ENCODE peak calls at places on chromosomes 7 and 10, in four cellular contexts. One of them, this sample, is unnamed.

GRCh38 chr10:67921065-67921464 is 36.6 kb downstream of the SIRT1 start:
- DNase-seq in hippocampal formation: no peak
- DNase-seq in A549: no peak
- DNase-seq in progenitor cell of endocrine pancreas: no peak
- DNase-seq in this sample: no peak

GRCh38 chr10:14396441-14397048 is 65.8 kb upstream of the FRMD4A start:
- DNase-seq in hippocampal formation: no peak
- DNase-seq in A549: no peak
- DNase-seq in progenitor cell of endocrine pancreas: no peak
- DNase-seq in this sample: no peak

GRCh38 chr10:119413738-119414611 is 128.5 kb downstream of the RGS10 start:
- DNase-seq in hippocampal formation: no peak
- DNase-seq in A549: no peak
- DNase-seq in progenitor cell of endocrine pancreas: peak; percentile 22
- DNase-seq in this sample: no peak

GRCh38 chr10:11806706-11807105 is 16.4 kb upstream of the PROSER2 start:
- DNase-seq in hippocampal formation: no peak
- DNase-seq in A549: no peak
- DNase-seq in progenitor cell of endocrine pancreas: no peak
- DNase-seq in this sample: no peak

GRCh38 chr10:73884017-73884416 is 9.7 kb upstream of the CAMK2G start:
- DNase-seq in hippocampal formation: no peak
- DNase-seq in A549: no peak
- DNase-seq in progenitor cell of endocrine pancreas: no peak
- DNase-seq in this sample: no peak

GRCh38 chr7:111486472-111487142 is 75.7 kb downstream of the IMMP2L start:
- DNase-seq in hippocampal formation: peak; percentile 72
- DNase-seq in A549: peak; percentile 55
- DNase-seq in progenitor cell of endocrine pancreas: no peak
- DNase-seq in this sample: no peak

GRCh38 chr7:24868724-24869123 is 111.3 kb downstream of the OSBPL3 start:
- DNase-seq in hippocampal formation: no peak
- DNase-seq in A549: no peak
- DNase-seq in progenitor cell of endocrine pancreas: no peak
- DNase-seq in this sample: no peak

GRCh38 chr10:69866688-69867461 is 65.2 kb downstream of the COL13A1 start:
- DNase-seq in hippocampal formation: peak; percentile 6
- DNase-seq in A549: no peak
- DNase-seq in progenitor cell of endocrine pancreas: no peak
- DNase-seq in this sample: no peak

GRCh38 chr7:16989883-16990413 is 108.2 kb upstream of the AGR3 start:
- DNase-seq in hippocampal formation: peak; percentile 88
- DNase-seq in A549: peak; percentile 67
- DNase-seq in progenitor cell of endocrine pancreas: no peak
- DNase-seq in this sample: no peak

GRCh38 chr7:28433604-28434254 is 21.4 kb downstream of the CREB5 start:
- DNase-seq in hippocampal formation: no peak
- DNase-seq in A549: no peak
- DNase-seq in progenitor cell of endocrine pancreas: no peak
- DNase-seq in this sample: no peak

GRCh38 chr10:24385776-24386175 is 176.8 kb downstream of the KIAA1217 start:
- DNase-seq in hippocampal formation: no peak
- DNase-seq in A549: no peak
- DNase-seq in progenitor cell of endocrine pancreas: no peak
- DNase-seq in this sample: no peak

GRCh38 chr7:33099154-33099940 is 9.9 kb downstream of the RP9 start:
- DNase-seq in hippocampal formation: peak; percentile 4
- DNase-seq in A549: no peak
- DNase-seq in progenitor cell of endocrine pancreas: no peak
- DNase-seq in this sample: no peak

GRCh38 chr7:151408839-151409554 is 841 bp downstream of the WDR86 start:
- DNase-seq in hippocampal formation: no peak
- DNase-seq in A549: no peak
- DNase-seq in progenitor cell of endocrine pancreas: no peak
- DNase-seq in this sample: no peak

GRCh38 chr7:36207451-36208291 is 54.6 kb downstream of the EEPD1 start:
- DNase-seq in hippocampal formation: peak; percentile 57
- DNase-seq in A549: peak; percentile 71
- DNase-seq in progenitor cell of endocrine pancreas: no peak
- DNase-seq in this sample: no peak

GRCh38 chr10:93566435-93567276 is at the start of gene FFAR4:
- DNase-seq in hippocampal formation: no peak
- DNase-seq in A549: peak; percentile 50
- DNase-seq in progenitor cell of endocrine pancreas: no peak
- DNase-seq in this sample: peak; percentile 19

GRCh38 chr7:78357709-78358108 is 559.1 kb downstream of the PHTF2 start:
- DNase-seq in hippocampal formation: no peak
- DNase-seq in A549: no peak
- DNase-seq in progenitor cell of endocrine pancreas: no peak
- DNase-seq in this sample: no peak

GRCh38 chr10:95260397-95260881 is 30.4 kb downstream of the PDLIM1 start:
- DNase-seq in hippocampal formation: no peak
- DNase-seq in A549: peak; percentile 62
- DNase-seq in progenitor cell of endocrine pancreas: no peak
- DNase-seq in this sample: no peak

GRCh38 chr7:154789404-154789803 is 213.5 kb downstream of the PAXIP1 start:
- DNase-seq in hippocampal formation: peak; percentile 81
- DNase-seq in A549: no peak
- DNase-seq in progenitor cell of endocrine pancreas: no peak
- DNase-seq in this sample: peak; percentile 40

GRCh38 chr10:72712136-72712535 is 20.2 kb downstream of the MCU start:
- DNase-seq in hippocampal formation: no peak
- DNase-seq in A549: no peak
- DNase-seq in progenitor cell of endocrine pancreas: no peak
- DNase-seq in this sample: no peak

GRCh38 chr10:119469846-119470245 is 72.7 kb downstream of the RGS10 start:
- DNase-seq in hippocampal formation: no peak
- DNase-seq in A549: no peak
- DNase-seq in progenitor cell of endocrine pancreas: no peak
- DNase-seq in this sample: no peak

GRCh38 chr7:132783824-132784223 is 207.6 kb upstream of the PLXNA4 start:
- DNase-seq in hippocampal formation: no peak
- DNase-seq in A549: peak; percentile 67
- DNase-seq in progenitor cell of endocrine pancreas: no peak
- DNase-seq in this sample: no peak

GRCh38 chr10:63365976-63366765 is 99.6 kb downstream of the JMJD1C start:
- DNase-seq in hippocampal formation: no peak
- DNase-seq in A549: no peak
- DNase-seq in progenitor cell of endocrine pancreas: no peak
- DNase-seq in this sample: no peak

This sample was measured in anterior cingulate cortex.